ENCODE peak calls at places on chromosomes 4 and X, in six cellular contexts. F, T, W, I, J and O are unnamed samples.

GRCh38 chr4:74471228-74471627 is 26.3 kb downstream of the AREG start:
- DNase-seq in F (no peak), T (no peak), W (no peak), I (no peak), J (no peak), O (no peak)

GRCh38 chr4:54025582-54025981 is 38.8 kb downstream of the CHIC2 start:
- DNase-seq in F (no peak), T (no peak), W (no peak), I (no peak), J (no peak), O (no peak)

GRCh38 chr4:3302164-3302785 is 9.5 kb downstream of the RGS12 start:
- DNase-seq in F (no peak), T (no peak), W (peak), I (peak), J (no peak), O (no peak)

GRCh38 chr4:111945014-111945413 is 200.2 kb upstream of the FAM241A start:
- DNase-seq in F (no peak), T (no peak), W (no peak), I (no peak), J (no peak), O (no peak)

GRCh38 chr4:55604996-55605395 is 13.0 kb upstream of the PDCL2 start:
- DNase-seq in F (no peak), T (no peak), W (no peak), I (no peak), J (no peak), O (no peak)

GRCh38 chr4:38967260-38968095 is 64.7 kb downstream of the TMEM156 start:
- DNase-seq in F (no peak), T (no peak), W (no peak), I (no peak), J (no peak), O (no peak)

GRCh38 chrX:69109036-69109663 is 56.1 kb downstream of the PJA1 start:
- DNase-seq in F (no peak), T (no peak), W (no peak), I (no peak), J (no peak), O (no peak)

GRCh38 chr4:96649536-96649935 is 809.6 kb downstream of the PDHA2 start:
- DNase-seq in F (no peak), T (no peak), W (no peak), I (no peak), J (no peak), O (no peak)

GRCh38 chrX:27924718-27925117 is 56.5 kb downstream of the DCAF8L1 start:
- DNase-seq in F (no peak), T (no peak), W (no peak), I (no peak), J (no peak), O (no peak)

GRCh38 chr4:168337550-168337940 is 19.0 kb upstream of the DDX60 start:
- DNase-seq in F (no peak), T (no peak), W (no peak), I (no peak), J (no peak), O (no peak)

GRCh38 chrX:136725446-136726104 is 55.2 kb downstream of the ARHGEF6 start:
- DNase-seq in F (no peak), T (no peak), W (no peak), I (no peak), J (no peak), O (no peak)

GRCh38 chr4:142416711-142417275 is 429.3 kb downstream of the INPP4B start:
- DNase-seq in F (no peak), T (no peak), W (no peak), I (no peak), J (no peak), O (no peak)

GRCh38 chr4:46909078-46909477 is at the start of gene COX7B2:
- DNase-seq in F (no peak), T (no peak), W (no peak), I (no peak), J (no peak), O (no peak)

GRCh38 chr4:100075056-100075455 is 115.2 kb downstream of the DDIT4L start:
- DNase-seq in F (no peak), T (no peak), W (no peak), I (no peak), J (no peak), O (no peak)

GRCh38 chrX:42797646-42798045 is 19.7 kb upstream of the PPP1R2C start:
- DNase-seq in F (no peak), T (no peak), W (no peak), I (no peak), J (no peak), O (no peak)

GRCh38 chrX:74458738-74459137 is 37.4 kb downstream of the SLC16A2 start:
- DNase-seq in F (no peak), T (peak), W (no peak), I (no peak), J (no peak), O (no peak)

GRCh38 chr4:157804169-157804543 is 368.7 kb downstream of the GASK1B start:
- DNase-seq in F (no peak), T (no peak), W (no peak), I (no peak), J (no peak), O (no peak)

GRCh38 chr4:37693450-37694190 is 7.4 kb upstream of the RELL1 start:
- DNase-seq in F (no peak), T (no peak), W (no peak), I (no peak), J (no peak), O (no peak)

GRCh38 chr4:14771504-14772175 is 230.6 kb upstream of the CPEB2 start:
- DNase-seq in F (no peak), T (peak), W (no peak), I (no peak), J (no peak), O (no peak)

GRCh38 chrX:44071847-44072545 is 98.8 kb upstream of the NDP start:
- DNase-seq in F (no peak), T (peak), W (no peak), I (no peak), J (no peak), O (no peak)

GRCh38 chr4:5066101-5066500 is 14.8 kb downstream of the STK32B start:
- DNase-seq in F (no peak), T (no peak), W (no peak), I (no peak), J (no peak), O (no peak)

GRCh38 chrX:20547649-20548051 is 280.9 kb upstream of the RPS6KA3 start:
- DNase-seq in F (no peak), T (no peak), W (no peak), I (no peak), J (no peak), O (peak)

GRCh38 chrX:40056420-40056819 is 41.3 kb downstream of the BCOR start:
- DNase-seq in F (no peak), T (no peak), W (no peak), I (no peak), J (no peak), O (no peak)